ENCODE peak calls at places on chromosome 5, in six cellular contexts. One of them, this sample, is unnamed.

GRCh38 chr5:55921617-55922016 is 70.5 kb downstream of the IL31RA start:
- DNase-seq in stimulated activated CD4-positive, alpha-beta T cell treated with anti-CD3 and anti-CD28 coated beads, Interleukin-2, amount 100 ng/mL, for 24 hours: no peak
- DNase-seq in activated T-helper 1 cell treated with Interleukin-2 at 50 U/mL for 16 hours: no peak
- DNase-seq in fibroblast of pulmonary artery: no peak
- DNase-seq in fibroblast of the aortic adventitia: no peak
- DNase-seq in WTC11: no peak
- DNase-seq in this sample: no peak

GRCh38 chr5:57884346-57885102 is 401.9 kb upstream of the ACTBL2 start:
- DNase-seq in stimulated activated CD4-positive, alpha-beta T cell treated with anti-CD3 and anti-CD28 coated beads, Interleukin-2, amount 100 ng/mL, for 24 hours: no peak
- DNase-seq in activated T-helper 1 cell treated with Interleukin-2 at 50 U/mL for 16 hours: no peak
- DNase-seq in fibroblast of pulmonary artery: no peak
- DNase-seq in fibroblast of the aortic adventitia: no peak
- DNase-seq in WTC11: no peak
- DNase-seq in this sample: no peak

GRCh38 chr5:122164831-122165573 is 35.7 kb downstream of the ZNF474 start:
- DNase-seq in stimulated activated CD4-positive, alpha-beta T cell treated with anti-CD3 and anti-CD28 coated beads, Interleukin-2, amount 100 ng/mL, for 24 hours: no peak
- DNase-seq in activated T-helper 1 cell treated with Interleukin-2 at 50 U/mL for 16 hours: no peak
- DNase-seq in fibroblast of pulmonary artery: no peak
- DNase-seq in fibroblast of the aortic adventitia: no peak
- DNase-seq in WTC11: no peak
- DNase-seq in this sample: no peak

GRCh38 chr5:54944364-54944763 is 41.0 kb downstream of the ESM1 start:
- DNase-seq in stimulated activated CD4-positive, alpha-beta T cell treated with anti-CD3 and anti-CD28 coated beads, Interleukin-2, amount 100 ng/mL, for 24 hours: peak
- DNase-seq in activated T-helper 1 cell treated with Interleukin-2 at 50 U/mL for 16 hours: no peak
- DNase-seq in fibroblast of pulmonary artery: peak
- DNase-seq in fibroblast of the aortic adventitia: peak
- DNase-seq in WTC11: no peak
- DNase-seq in this sample: no peak

GRCh38 chr5:129749101-129749500 is 1.2 kb downstream of the MINAR2 start:
- DNase-seq in stimulated activated CD4-positive, alpha-beta T cell treated with anti-CD3 and anti-CD28 coated beads, Interleukin-2, amount 100 ng/mL, for 24 hours: no peak
- DNase-seq in activated T-helper 1 cell treated with Interleukin-2 at 50 U/mL for 16 hours: no peak
- DNase-seq in fibroblast of pulmonary artery: no peak
- DNase-seq in fibroblast of the aortic adventitia: no peak
- DNase-seq in WTC11: no peak
- DNase-seq in this sample: no peak

GRCh38 chr5:178995341-178995690 is 196 bp upstream of the GRM6 start:
- DNase-seq in stimulated activated CD4-positive, alpha-beta T cell treated with anti-CD3 and anti-CD28 coated beads, Interleukin-2, amount 100 ng/mL, for 24 hours: no peak
- DNase-seq in activated T-helper 1 cell treated with Interleukin-2 at 50 U/mL for 16 hours: no peak
- DNase-seq in fibroblast of pulmonary artery: no peak
- DNase-seq in fibroblast of the aortic adventitia: no peak
- DNase-seq in WTC11: no peak
- DNase-seq in this sample: no peak

GRCh38 chr5:147860641-147861025 is 17.9 kb upstream of the SCGB3A2 start:
- DNase-seq in stimulated activated CD4-positive, alpha-beta T cell treated with anti-CD3 and anti-CD28 coated beads, Interleukin-2, amount 100 ng/mL, for 24 hours: no peak
- DNase-seq in activated T-helper 1 cell treated with Interleukin-2 at 50 U/mL for 16 hours: no peak
- DNase-seq in fibroblast of pulmonary artery: no peak
- DNase-seq in fibroblast of the aortic adventitia: no peak
- DNase-seq in WTC11: no peak
- DNase-seq in this sample: no peak

GRCh38 chr5:74120585-74120984 is 494.6 kb downstream of the ARHGEF28 start:
- DNase-seq in stimulated activated CD4-positive, alpha-beta T cell treated with anti-CD3 and anti-CD28 coated beads, Interleukin-2, amount 100 ng/mL, for 24 hours: no peak
- DNase-seq in activated T-helper 1 cell treated with Interleukin-2 at 50 U/mL for 16 hours: no peak
- DNase-seq in fibroblast of pulmonary artery: no peak
- DNase-seq in fibroblast of the aortic adventitia: no peak
- DNase-seq in WTC11: no peak
- DNase-seq in this sample: no peak

GRCh38 chr5:170818222-170818621 is 34.7 kb downstream of the GABRP start:
- DNase-seq in stimulated activated CD4-positive, alpha-beta T cell treated with anti-CD3 and anti-CD28 coated beads, Interleukin-2, amount 100 ng/mL, for 24 hours: no peak
- DNase-seq in activated T-helper 1 cell treated with Interleukin-2 at 50 U/mL for 16 hours: no peak
- DNase-seq in fibroblast of pulmonary artery: peak
- DNase-seq in fibroblast of the aortic adventitia: peak
- DNase-seq in WTC11: no peak
- DNase-seq in this sample: no peak

GRCh38 chr5:151058891-151059611 is 21.8 kb downstream of the TNIP1 start:
- DNase-seq in stimulated activated CD4-positive, alpha-beta T cell treated with anti-CD3 and anti-CD28 coated beads, Interleukin-2, amount 100 ng/mL, for 24 hours: no peak
- DNase-seq in activated T-helper 1 cell treated with Interleukin-2 at 50 U/mL for 16 hours: no peak
- DNase-seq in fibroblast of pulmonary artery: no peak
- DNase-seq in fibroblast of the aortic adventitia: no peak
- DNase-seq in WTC11: no peak
- DNase-seq in this sample: no peak

GRCh38 chr5:29017501-29017900 is 1979.1 kb upstream of the CDH9 start:
- DNase-seq in stimulated activated CD4-positive, alpha-beta T cell treated with anti-CD3 and anti-CD28 coated beads, Interleukin-2, amount 100 ng/mL, for 24 hours: no peak
- DNase-seq in activated T-helper 1 cell treated with Interleukin-2 at 50 U/mL for 16 hours: no peak
- DNase-seq in fibroblast of pulmonary artery: no peak
- DNase-seq in fibroblast of the aortic adventitia: no peak
- DNase-seq in WTC11: no peak
- DNase-seq in this sample: no peak

GRCh38 chr5:118336468-118336867 is 651.9 kb downstream of the DTWD2 start:
- DNase-seq in stimulated activated CD4-positive, alpha-beta T cell treated with anti-CD3 and anti-CD28 coated beads, Interleukin-2, amount 100 ng/mL, for 24 hours: no peak
- DNase-seq in activated T-helper 1 cell treated with Interleukin-2 at 50 U/mL for 16 hours: no peak
- DNase-seq in fibroblast of pulmonary artery: no peak
- DNase-seq in fibroblast of the aortic adventitia: no peak
- DNase-seq in WTC11: no peak
- DNase-seq in this sample: no peak

GRCh38 chr5:125558466-125558865 is 812.0 kb upstream of the ZNF608 start:
- DNase-seq in stimulated activated CD4-positive, alpha-beta T cell treated with anti-CD3 and anti-CD28 coated beads, Interleukin-2, amount 100 ng/mL, for 24 hours: no peak
- DNase-seq in activated T-helper 1 cell treated with Interleukin-2 at 50 U/mL for 16 hours: no peak
- DNase-seq in fibroblast of pulmonary artery: peak
- DNase-seq in fibroblast of the aortic adventitia: peak
- DNase-seq in WTC11: no peak
- DNase-seq in this sample: no peak

GRCh38 chr5:135436856-135437795 is 10.0 kb downstream of the DCANP1 start:
- DNase-seq in stimulated activated CD4-positive, alpha-beta T cell treated with anti-CD3 and anti-CD28 coated beads, Interleukin-2, amount 100 ng/mL, for 24 hours: peak
- DNase-seq in activated T-helper 1 cell treated with Interleukin-2 at 50 U/mL for 16 hours: no peak
- DNase-seq in fibroblast of pulmonary artery: no peak
- DNase-seq in fibroblast of the aortic adventitia: no peak
- DNase-seq in WTC11: no peak
- DNase-seq in this sample: no peak

GRCh38 chr5:176559683-176560082 is 10.5 kb downstream of the CDHR2 start:
- DNase-seq in stimulated activated CD4-positive, alpha-beta T cell treated with anti-CD3 and anti-CD28 coated beads, Interleukin-2, amount 100 ng/mL, for 24 hours: no peak
- DNase-seq in activated T-helper 1 cell treated with Interleukin-2 at 50 U/mL for 16 hours: no peak
- DNase-seq in fibroblast of pulmonary artery: no peak
- DNase-seq in fibroblast of the aortic adventitia: no peak
- DNase-seq in WTC11: no peak
- DNase-seq in this sample: no peak

GRCh38 chr5:73338201-73339126 is 110.1 kb downstream of the FOXD1 start:
- DNase-seq in stimulated activated CD4-positive, alpha-beta T cell treated with anti-CD3 and anti-CD28 coated beads, Interleukin-2, amount 100 ng/mL, for 24 hours: no peak
- DNase-seq in activated T-helper 1 cell treated with Interleukin-2 at 50 U/mL for 16 hours: no peak
- DNase-seq in fibroblast of pulmonary artery: peak
- DNase-seq in fibroblast of the aortic adventitia: peak
- DNase-seq in WTC11: no peak
- DNase-seq in this sample: no peak

GRCh38 chr5:16539169-16539666 is 73.6 kb upstream of the ZNF622 start:
- DNase-seq in stimulated activated CD4-positive, alpha-beta T cell treated with anti-CD3 and anti-CD28 coated beads, Interleukin-2, amount 100 ng/mL, for 24 hours: no peak
- DNase-seq in activated T-helper 1 cell treated with Interleukin-2 at 50 U/mL for 16 hours: no peak
- DNase-seq in fibroblast of pulmonary artery: peak
- DNase-seq in fibroblast of the aortic adventitia: peak
- DNase-seq in WTC11: no peak
- DNase-seq in this sample: no peak

GRCh38 chr5:4058899-4059298 is 463.3 kb downstream of the IRX1 start:
- DNase-seq in stimulated activated CD4-positive, alpha-beta T cell treated with anti-CD3 and anti-CD28 coated beads, Interleukin-2, amount 100 ng/mL, for 24 hours: no peak
- DNase-seq in activated T-helper 1 cell treated with Interleukin-2 at 50 U/mL for 16 hours: no peak
- DNase-seq in fibroblast of pulmonary artery: peak
- DNase-seq in fibroblast of the aortic adventitia: peak
- DNase-seq in WTC11: no peak
- DNase-seq in this sample: no peak

GRCh38 chr5:88840497-88840896 is 42.5 kb downstream of the MEF2C start:
- DNase-seq in stimulated activated CD4-positive, alpha-beta T cell treated with anti-CD3 and anti-CD28 coated beads, Interleukin-2, amount 100 ng/mL, for 24 hours: no peak
- DNase-seq in activated T-helper 1 cell treated with Interleukin-2 at 50 U/mL for 16 hours: no peak
- DNase-seq in fibroblast of pulmonary artery: no peak
- DNase-seq in fibroblast of the aortic adventitia: no peak
- DNase-seq in WTC11: no peak
- DNase-seq in this sample: no peak

GRCh38 chr5:180098991-180099732 is 27.6 kb upstream of the RNF130 start:
- DNase-seq in stimulated activated CD4-positive, alpha-beta T cell treated with anti-CD3 and anti-CD28 coated beads, Interleukin-2, amount 100 ng/mL, for 24 hours: no peak
- DNase-seq in activated T-helper 1 cell treated with Interleukin-2 at 50 U/mL for 16 hours: no peak
- DNase-seq in fibroblast of pulmonary artery: no peak
- DNase-seq in fibroblast of the aortic adventitia: no peak
- DNase-seq in WTC11: no peak
- DNase-seq in this sample: no peak

GRCh38 chr5:14664270-14665109 is at the start of gene OTULIN:
- DNase-seq in stimulated activated CD4-positive, alpha-beta T cell treated with anti-CD3 and anti-CD28 coated beads, Interleukin-2, amount 100 ng/mL, for 24 hours: peak
- DNase-seq in activated T-helper 1 cell treated with Interleukin-2 at 50 U/mL for 16 hours: peak
- DNase-seq in fibroblast of pulmonary artery: peak
- DNase-seq in fibroblast of the aortic adventitia: peak
- DNase-seq in WTC11: peak
- DNase-seq in this sample: peak

GRCh38 chr5:141806626-141807025 is 71.6 kb downstream of the PCDH1 start:
- DNase-seq in stimulated activated CD4-positive, alpha-beta T cell treated with anti-CD3 and anti-CD28 coated beads, Interleukin-2, amount 100 ng/mL, for 24 hours: no peak
- DNase-seq in activated T-helper 1 cell treated with Interleukin-2 at 50 U/mL for 16 hours: no peak
- DNase-seq in fibroblast of pulmonary artery: no peak
- DNase-seq in fibroblast of the aortic adventitia: no peak
- DNase-seq in WTC11: peak
- DNase-seq in this sample: no peak

GRCh38 chr5:33401482-33402390 is 39.0 kb upstream of the TARS1 start:
- DNase-seq in stimulated activated CD4-positive, alpha-beta T cell treated with anti-CD3 and anti-CD28 coated beads, Interleukin-2, amount 100 ng/mL, for 24 hours: no peak
- DNase-seq in activated T-helper 1 cell treated with Interleukin-2 at 50 U/mL for 16 hours: no peak
- DNase-seq in fibroblast of pulmonary artery: peak
- DNase-seq in fibroblast of the aortic adventitia: peak
- DNase-seq in WTC11: no peak
- DNase-seq in this sample: no peak

GRCh38 chr5:2317540-2317939 is 433.9 kb downstream of the IRX2 start:
- DNase-seq in stimulated activated CD4-positive, alpha-beta T cell treated with anti-CD3 and anti-CD28 coated beads, Interleukin-2, amount 100 ng/mL, for 24 hours: no peak
- DNase-seq in activated T-helper 1 cell treated with Interleukin-2 at 50 U/mL for 16 hours: no peak
- DNase-seq in fibroblast of pulmonary artery: no peak
- DNase-seq in fibroblast of the aortic adventitia: no peak
- DNase-seq in WTC11: no peak
- DNase-seq in this sample: no peak

GRCh38 chr5:122500245-122501086 is 188.4 kb downstream of the SNCAIP start:
- DNase-seq in stimulated activated CD4-positive, alpha-beta T cell treated with anti-CD3 and anti-CD28 coated beads, Interleukin-2, amount 100 ng/mL, for 24 hours: no peak
- DNase-seq in activated T-helper 1 cell treated with Interleukin-2 at 50 U/mL for 16 hours: no peak
- DNase-seq in fibroblast of pulmonary artery: peak
- DNase-seq in fibroblast of the aortic adventitia: peak
- DNase-seq in WTC11: peak
- DNase-seq in this sample: no peak

GRCh38 chr5:4758550-4758949 is 381.6 kb upstream of the ADAMTS16 start:
- DNase-seq in stimulated activated CD4-positive, alpha-beta T cell treated with anti-CD3 and anti-CD28 coated beads, Interleukin-2, amount 100 ng/mL, for 24 hours: no peak
- DNase-seq in activated T-helper 1 cell treated with Interleukin-2 at 50 U/mL for 16 hours: no peak
- DNase-seq in fibroblast of pulmonary artery: no peak
- DNase-seq in fibroblast of the aortic adventitia: no peak
- DNase-seq in WTC11: no peak
- DNase-seq in this sample: no peak

GRCh38 chr5:157603333-157604190 is 28.0 kb upstream of the ADAM19 start:
- DNase-seq in stimulated activated CD4-positive, alpha-beta T cell treated with anti-CD3 and anti-CD28 coated beads, Interleukin-2, amount 100 ng/mL, for 24 hours: peak
- DNase-seq in activated T-helper 1 cell treated with Interleukin-2 at 50 U/mL for 16 hours: peak
- DNase-seq in fibroblast of pulmonary artery: peak
- DNase-seq in fibroblast of the aortic adventitia: peak
- DNase-seq in WTC11: no peak
- DNase-seq in this sample: no peak

GRCh38 chr5:114101153-114101552 is 260.7 kb upstream of the KCNN2 start:
- DNase-seq in stimulated activated CD4-positive, alpha-beta T cell treated with anti-CD3 and anti-CD28 coated beads, Interleukin-2, amount 100 ng/mL, for 24 hours: no peak
- DNase-seq in activated T-helper 1 cell treated with Interleukin-2 at 50 U/mL for 16 hours: no peak
- DNase-seq in fibroblast of pulmonary artery: peak
- DNase-seq in fibroblast of the aortic adventitia: peak
- DNase-seq in WTC11: no peak
- DNase-seq in this sample: no peak

GRCh38 chr5:137465930-137466329 is 33.2 kb downstream of the SPOCK1 start:
- DNase-seq in stimulated activated CD4-positive, alpha-beta T cell treated with anti-CD3 and anti-CD28 coated beads, Interleukin-2, amount 100 ng/mL, for 24 hours: no peak
- DNase-seq in activated T-helper 1 cell treated with Interleukin-2 at 50 U/mL for 16 hours: no peak
- DNase-seq in fibroblast of pulmonary artery: no peak
- DNase-seq in fibroblast of the aortic adventitia: no peak
- DNase-seq in WTC11: no peak
- DNase-seq in this sample: no peak

GRCh38 chr5:83827111-83827541 is 106.5 kb upstream of the HAPLN1 start:
- DNase-seq in stimulated activated CD4-positive, alpha-beta T cell treated with anti-CD3 and anti-CD28 coated beads, Interleukin-2, amount 100 ng/mL, for 24 hours: no peak
- DNase-seq in activated T-helper 1 cell treated with Interleukin-2 at 50 U/mL for 16 hours: no peak
- DNase-seq in fibroblast of pulmonary artery: peak
- DNase-seq in fibroblast of the aortic adventitia: peak
- DNase-seq in WTC11: no peak
- DNase-seq in this sample: no peak

GRCh38 chr5:172906436-172906835 is 52.8 kb upstream of the RPL26L1 start:
- DNase-seq in stimulated activated CD4-positive, alpha-beta T cell treated with anti-CD3 and anti-CD28 coated beads, Interleukin-2, amount 100 ng/mL, for 24 hours: no peak
- DNase-seq in activated T-helper 1 cell treated with Interleukin-2 at 50 U/mL for 16 hours: no peak
- DNase-seq in fibroblast of pulmonary artery: peak
- DNase-seq in fibroblast of the aortic adventitia: peak
- DNase-seq in WTC11: no peak
- DNase-seq in this sample: no peak

GRCh38 chr5:76487784-76488183 is 84.7 kb downstream of the IQGAP2 start:
- DNase-seq in stimulated activated CD4-positive, alpha-beta T cell treated with anti-CD3 and anti-CD28 coated beads, Interleukin-2, amount 100 ng/mL, for 24 hours: no peak
- DNase-seq in activated T-helper 1 cell treated with Interleukin-2 at 50 U/mL for 16 hours: no peak
- DNase-seq in fibroblast of pulmonary artery: no peak
- DNase-seq in fibroblast of the aortic adventitia: no peak
- DNase-seq in WTC11: no peak
- DNase-seq in this sample: no peak

This sample was measured in iPS DF 19.7.